ENCODE peak calls at places on chromosomes 2 and 18, in seven cellular contexts. U is IMR-90, B is H9, L is mesenchymal stem cell, Q is H1, M is mesendoderm, K is trophoblast cell. T is an unnamed sample.

GRCh38 chr2:120896126-120896525 is 160.5 kb downstream of the GLI2 start:
- DNase-seq in Q (no peak), K (no peak), U (no peak), L (no peak), B (no peak), M (no peak), T (no peak)

GRCh38 chr2:143503280-143503679 is 374.1 kb downstream of the ARHGAP15 start:
- DNase-seq in Q (no peak), B (no peak), M (no peak), U (no peak), L (no peak), K (no peak), T (no peak)

GRCh38 chr18:76131738-76132137 is 363.3 kb downstream of the ZNF516 start:
- DNase-seq in K (no peak), Q (no peak), M (no peak), U (no peak), L (no peak), B (no peak), T (no peak)

GRCh38 chr2:190835303-190835930 is 45.2 kb upstream of the GLS start:
- DNase-seq in B (no peak), K (peak), L (peak), M (no peak), Q (no peak), U (peak), T (no peak)

GRCh38 chr2:903223-903900 is 47.3 kb upstream of the SNTG2 start:
- DNase-seq in U (no peak), M (no peak), Q (no peak), B (peak), L (no peak), K (no peak), T (no peak)

GRCh38 chr2:215870088-215870490 is 143.3 kb downstream of the MREG start:
- DNase-seq in K (peak), Q (no peak), B (no peak), U (peak), M (peak), L (peak), T (no peak)

GRCh38 chr18:5951515-5952081 is 56.3 kb upstream of the TMEM200C start:
- DNase-seq in M (no peak), B (no peak), K (no peak), U (no peak), Q (no peak), L (no peak), T (no peak)

GRCh38 chr2:108594982-108595464 is 60.8 kb downstream of the LIMS1 start:
- DNase-seq in U (peak), B (no peak), M (peak), K (no peak), L (peak), Q (no peak), T (no peak)

GRCh38 chr2:28588231-28588725 is 92.4 kb downstream of the PLB1 start:
- DNase-seq in L (peak), M (no peak), B (no peak), U (no peak), Q (no peak), K (no peak), T (no peak)

GRCh38 chr2:5250482-5250881 is 441.7 kb upstream of the SOX11 start:
- DNase-seq in M (peak), U (no peak), B (peak), L (peak), K (peak), Q (peak), T (no peak)

GRCh38 chr2:241070811-241071676 is 31.0 kb downstream of the MTERF4 start:
- DNase-seq in L (no peak), U (no peak), Q (no peak), B (no peak), K (no peak), M (no peak), T (no peak)

GRCh38 chr2:162244559-162245031 is 1.4 kb upstream of the FAP start:
- DNase-seq in B (no peak), U (peak), M (no peak), K (peak), Q (no peak), L (peak), T (no peak)

GRCh38 chr2:85827879-85828569 is 60.8 kb downstream of the ST3GAL5 start:
- DNase-seq in Q (no peak), K (no peak), M (no peak), B (peak), L (no peak), U (no peak), T (no peak)

GRCh38 chr2:146037334-146037870 is 1517.5 kb upstream of the ZEB2 start:
- DNase-seq in K (no peak), M (no peak), Q (no peak), U (peak), L (no peak), B (no peak), T (no peak)

GRCh38 chr2:232377841-232378734 is 463 bp upstream of the ALPP start:
- DNase-seq in M (no peak), L (no peak), K (peak), B (no peak), U (no peak), Q (no peak), T (no peak)

GRCh38 chr2:143600136-143600535 is 470.9 kb downstream of the ARHGAP15 start:
- DNase-seq in K (no peak), M (no peak), L (no peak), B (no peak), U (peak), Q (no peak), T (no peak)

GRCh38 chr2:186909095-186909494 is 60.1 kb upstream of the ZSWIM2 start:
- DNase-seq in K (no peak), B (no peak), Q (no peak), U (no peak), M (no peak), L (no peak), T (no peak)

GRCh38 chr2:186913870-186914269 is 64.9 kb upstream of the ZSWIM2 start:
- DNase-seq in U (no peak), L (no peak), K (no peak), B (no peak), M (no peak), Q (no peak), T (no peak)

GRCh38 chr2:186912979-186913378 is 64.0 kb upstream of the ZSWIM2 start:
- DNase-seq in L (no peak), B (no peak), Q (no peak), U (no peak), K (no peak), M (no peak), T (no peak)

GRCh38 chr2:186911551-186912085 is 62.6 kb upstream of the ZSWIM2 start:
- DNase-seq in Q (no peak), L (no peak), K (no peak), M (no peak), U (no peak), B (no peak), T (no peak)

DNA sequence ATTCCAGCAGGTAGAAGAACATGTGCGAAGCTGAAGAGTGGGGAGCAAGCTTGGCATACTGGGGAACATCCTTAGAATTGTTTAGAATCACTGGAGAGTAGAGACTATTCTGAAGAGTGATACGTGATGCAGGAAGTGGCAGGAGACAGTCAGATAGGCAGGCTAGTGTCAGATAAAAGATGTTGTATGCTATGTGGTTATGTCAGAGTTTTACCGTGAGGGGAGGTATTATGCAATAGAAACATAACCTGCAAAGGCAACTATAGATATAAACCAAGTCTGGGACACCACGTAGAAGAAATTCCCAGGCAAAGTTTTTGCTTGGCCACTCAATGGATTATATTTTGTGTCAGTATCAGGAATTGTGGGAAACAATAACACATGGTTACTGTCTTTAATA is 62.0 kb upstream of the ZSWIM2 start:
- DNase-seq in L (no peak), U (no peak), B (no peak), K (no peak), M (no peak), Q (no peak), T (no peak)
- H3K4ac ChIP-seq in L (no peak), U (no peak), B (no peak), K (no peak), M (no peak), Q (no peak), T (no peak)

DNA sequence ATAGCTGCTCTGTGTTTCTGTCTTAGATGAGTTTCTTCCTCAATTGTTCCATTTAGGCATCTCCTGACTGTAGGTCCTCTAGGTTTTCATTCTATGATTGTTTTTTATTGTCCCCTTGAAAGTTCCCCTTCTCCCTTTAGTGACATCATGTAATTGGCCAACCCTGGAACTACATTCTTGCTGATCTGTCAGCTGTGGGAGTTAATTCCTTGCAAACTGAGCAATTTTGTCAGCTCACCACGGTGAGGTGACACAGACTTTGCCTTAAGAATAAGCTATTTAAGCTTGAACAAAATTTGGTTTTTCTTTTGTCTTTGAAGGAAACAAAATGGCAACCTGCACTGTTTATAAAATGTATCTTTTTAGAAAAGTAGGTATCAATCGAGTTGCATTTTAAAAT is 95.9 kb downstream of the TXNL1 start:
- DNase-seq in M (peak), B (no peak), K (no peak), U (no peak), Q (no peak), L (no peak), T (no peak)
- H3K23ac ChIP-seq in M (no peak), B (no peak), K (no peak), U (no peak), Q (no peak), L (no peak), T (no peak)

GRCh38 chr2:73776869-73777519 is 2.9 kb downstream of the DUSP11 start:
- DNase-seq in L (peak), Q (no peak), U (peak), K (peak), B (no peak), M (no peak), T (no peak)
- H3K4me2 ChIP-seq in L (no peak), Q (no peak), U (peak), K (no peak), B (no peak), M (no peak), T (no peak)

GRCh38 chr2:163735692-163736432 is at the start of gene FIGN:
- DNase-seq in Q (peak), L (peak), B (peak), U (peak), K (peak), M (peak), T (peak)
- H3K4ac ChIP-seq in Q (no peak), L (peak), B (no peak), U (peak), K (peak), M (peak), T (peak)

DNA sequence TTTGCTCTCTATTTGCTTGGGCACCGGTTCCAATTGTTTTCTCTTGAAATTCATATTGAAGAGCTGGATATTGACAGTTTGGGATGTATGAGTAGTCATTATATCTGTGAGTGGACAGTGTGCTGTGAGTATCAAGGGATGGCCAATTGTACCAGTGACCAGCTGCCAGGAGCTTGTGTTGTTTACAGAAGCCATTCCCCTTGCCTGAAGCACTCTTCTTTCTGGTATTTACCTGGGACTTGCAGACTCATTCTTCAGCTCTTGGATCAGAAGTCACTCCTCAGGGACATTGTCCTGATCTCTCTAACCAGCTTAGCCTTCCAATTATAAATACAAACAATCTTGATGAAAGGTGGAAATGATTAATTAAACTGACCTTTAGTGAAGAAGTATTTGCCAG is 438.3 kb upstream of the LRATD1 start:
- DNase-seq in Q (no peak), M (peak), B (no peak), K (no peak), L (no peak), U (no peak), T (no peak)
- H3K23ac ChIP-seq in Q (no peak), M (no peak), B (no peak), K (no peak), L (no peak), U (no peak), T (no peak)

DNA sequence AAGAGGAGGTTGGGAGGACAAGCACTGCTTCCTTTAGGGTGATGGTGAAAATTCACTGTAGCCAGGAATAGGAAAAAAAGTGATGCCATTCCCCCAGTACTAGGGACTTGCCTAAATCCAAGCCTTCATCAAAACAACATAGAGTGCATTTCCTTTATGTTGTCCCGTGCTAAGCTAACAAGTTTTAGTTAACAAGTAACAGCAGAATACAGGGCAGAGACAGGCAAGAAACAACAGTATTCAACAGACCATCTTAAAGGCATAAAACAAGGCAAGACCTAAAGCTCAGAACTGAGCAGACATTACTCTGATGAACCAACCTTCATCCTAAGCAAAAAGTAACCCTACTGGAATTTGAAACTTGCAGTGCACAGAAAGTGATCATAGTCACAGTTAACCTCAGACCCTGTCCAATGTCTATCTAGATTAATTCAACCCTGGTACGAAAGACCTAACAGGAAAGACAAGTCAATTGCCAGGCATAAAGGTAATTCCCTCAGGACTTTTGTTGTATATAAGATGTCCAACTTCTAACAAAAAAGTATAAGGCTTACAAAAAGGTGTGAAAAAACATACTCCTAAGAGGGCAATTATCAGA is 34.4 kb upstream of the GALNT1 start:
- DNase-seq in L (no peak), K (no peak), B (no peak), U (no peak), Q (no peak), M (no peak), T (no peak)
- H3K4me2 ChIP-seq in L (no peak), K (no peak), B (no peak), U (no peak), Q (no peak), M (no peak), T (no peak)

GRCh38 chr2:169670937-169671336 is 23.3 kb downstream of the CFAP210 start:
- DNase-seq in Q (no peak), L (no peak), B (no peak), M (no peak), K (no peak), U (no peak), T (no peak)

GRCh38 chr2:169670215-169670651 is 24.0 kb downstream of the CFAP210 start:
- DNase-seq in Q (no peak), U (peak), B (no peak), M (no peak), K (peak), L (peak), T (no peak)

GRCh38 chr2:169664600-169664977 is 29.6 kb downstream of the CFAP210 start:
- DNase-seq in M (peak), B (no peak), Q (no peak), L (no peak), K (peak), U (peak), T (no peak)

GRCh38 chr2:169664978-169665930 is 29.0 kb downstream of the CFAP210 start:
- DNase-seq in L (no peak), Q (no peak), U (peak), M (no peak), K (peak), B (no peak), T (no peak)

DNA sequence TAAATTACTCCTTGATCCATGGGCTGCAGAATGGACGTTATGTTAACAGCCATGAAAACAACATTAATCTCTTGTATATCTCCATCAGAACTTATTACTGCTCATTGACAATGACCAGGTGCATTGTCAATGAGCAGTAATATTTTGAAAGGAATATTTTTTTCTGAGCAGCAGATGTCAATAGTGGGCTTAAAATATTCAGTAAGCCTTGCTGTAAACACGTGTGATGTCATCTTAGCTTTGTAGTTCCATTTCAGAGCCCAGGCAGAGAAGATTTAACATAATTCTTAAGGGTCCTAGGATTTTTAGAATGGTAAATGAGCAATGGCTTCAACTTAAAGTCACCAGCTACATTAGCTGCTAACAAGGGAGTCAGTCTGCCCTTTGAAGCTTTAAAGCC is 26.6 kb downstream of the CFAP210 start:
- DNase-seq in U (no peak), K (no peak), L (no peak), B (no peak), Q (no peak), M (no peak), T (no peak)
- H3K4ac ChIP-seq in U (no peak), K (no peak), L (no peak), B (no peak), Q (no peak), M (no peak), T (no peak)

DNA sequence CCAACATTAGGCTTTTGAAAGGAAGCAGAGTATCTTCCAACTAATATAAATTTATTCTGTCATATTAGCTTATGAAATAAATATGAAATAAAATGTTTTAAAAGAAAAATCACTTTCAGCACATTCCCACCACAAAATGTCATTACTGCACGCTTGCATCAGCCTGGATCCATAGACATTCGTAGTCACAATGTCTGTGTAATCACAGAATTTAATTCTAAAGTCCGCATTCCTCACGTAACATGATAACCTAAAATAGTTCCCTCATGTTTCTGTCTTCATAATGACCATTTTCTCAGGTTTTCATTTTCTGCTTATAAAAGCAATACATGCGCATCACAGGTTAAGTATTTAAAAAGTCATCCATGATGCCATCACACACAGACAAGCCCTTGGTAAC is 47.1 kb downstream of the HDAC4 start:
- DNase-seq in Q (no peak), B (no peak), M (no peak), U (no peak), K (no peak), L (no peak), T (no peak)
- H3K23ac ChIP-seq in Q (no peak), B (no peak), M (no peak), U (no peak), K (no peak), L (no peak), T (no peak)

GRCh38 chr2:26776195-26776594 is 9.7 kb upstream of the CENPA start:
- DNase-seq in M (no peak), U (no peak), L (no peak), Q (no peak), B (no peak), K (no peak), T (no peak)

GRCh38 chr2:26770986-26771586 is 7.0 kb downstream of the SLC35F6 start:
- DNase-seq in M (no peak), K (no peak), U (peak), L (peak), Q (no peak), B (peak), T (no peak)

GRCh38 chr2:26769501-26769850 is 5.4 kb downstream of the SLC35F6 start:
- DNase-seq in K (no peak), B (no peak), U (no peak), Q (no peak), M (no peak), L (no peak), T (no peak)

GRCh38 chr2:26768759-26769500 is 4.8 kb downstream of the SLC35F6 start:
- DNase-seq in L (peak), K (peak), B (no peak), M (no peak), U (no peak), Q (no peak), T (no peak)

GRCh38 chr2:26772064-26773001 is 8.2 kb downstream of the SLC35F6 start:
- DNase-seq in U (peak), B (no peak), M (no peak), Q (no peak), K (peak), L (peak), T (no peak)
- H3K4me2 ChIP-seq in U (no peak), B (no peak), M (no peak), Q (no peak), K (no peak), L (no peak), T (no peak)

DNA sequence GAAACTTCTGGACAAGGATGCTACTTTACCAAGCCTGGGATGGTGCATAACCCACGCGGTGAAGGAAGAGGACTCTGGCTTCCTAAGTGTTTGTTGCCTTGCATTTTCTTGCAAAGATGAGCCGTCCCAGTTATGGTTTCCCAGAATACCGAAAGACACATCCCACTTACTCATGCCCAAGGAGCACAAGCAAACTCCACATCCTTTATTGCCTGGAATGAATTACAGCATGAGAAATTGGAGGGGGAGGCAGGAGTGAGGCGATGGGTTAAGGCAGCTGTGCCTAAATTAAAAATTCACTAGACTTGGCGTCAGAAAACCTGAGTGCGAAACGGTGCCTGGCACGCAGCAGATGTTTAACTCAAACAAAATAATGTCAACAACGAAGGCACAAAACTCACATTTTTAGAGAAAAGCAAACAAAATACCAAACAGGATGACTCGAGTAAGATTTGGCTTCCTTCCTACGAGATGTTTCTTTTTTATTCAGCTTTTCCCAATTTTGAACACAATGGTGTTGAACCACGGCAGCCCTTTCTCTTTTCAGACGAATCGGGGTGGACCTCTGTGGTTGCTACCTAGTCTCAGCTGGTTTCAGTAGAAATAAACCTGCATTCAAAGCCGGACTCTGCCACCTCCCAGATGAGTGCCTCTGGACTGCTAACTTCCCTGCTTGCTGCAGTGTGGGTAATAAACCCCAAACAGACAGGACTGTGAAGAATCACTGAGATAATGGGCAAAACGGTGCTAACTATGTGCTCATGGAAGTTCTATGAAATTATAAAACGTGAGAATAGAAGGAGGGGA is 100.3 kb upstream of the NCK2 start:
- DNase-seq in K (no peak), U (no peak), Q (no peak), L (peak), M (no peak), B (no peak), T (no peak)
- H3K4ac ChIP-seq in K (no peak), U (peak), Q (no peak), L (no peak), M (no peak), B (no peak), T (no peak)